ENCODE peak calls at places on chromosomes 6 and 20, in five cellular contexts. X is esophagus squamous epithelium; I is colonic mucosa; H is heart right ventricle; U is CD8-positive, alpha-beta T cell. K is an unnamed sample.

GRCh38 chr20:36591281-36591680 is 14.3 kb upstream of the RAB5IF start:
- DNase-seq in X (no peak), I (no peak), H (no peak), U (no peak), K (no peak)

GRCh38 chr6:16681260-16681873 is 79.9 kb downstream of the ATXN1 start:
- DNase-seq in X (no peak), I (no peak), H (no peak), U (no peak), K (no peak)

GRCh38 chr6:109095036-109095820 is at the start of gene CEP57L1:
- DNase-seq in X (peak; percentile 85), I (peak; percentile 98), H (peak; percentile 98), U (peak; percentile 91), K (peak; percentile 96)

GRCh38 chr20:58906894-58907293 is 54.4 kb downstream of the GNAS start:
- DNase-seq in X (no peak), I (no peak), H (no peak), U (no peak), K (no peak)

GRCh38 chr6:112882381-112882780 is 535.3 kb downstream of the RFPL4B start:
- DNase-seq in X (no peak), I (no peak), H (no peak), U (no peak), K (no peak)

GRCh38 chr20:48826883-48827771 is 672 bp downstream of the PREX1 start:
- DNase-seq in X (no peak), I (no peak), H (peak; percentile 37), U (peak; percentile 41), K (peak; percentile 16)

GRCh38 chr6:10014561-10014960 is 400.3 kb downstream of the TFAP2A start:
- DNase-seq in X (no peak), I (no peak), H (no peak), U (no peak), K (no peak)

GRCh38 chr6:105432797-105433196 is 29.9 kb upstream of the PREP start:
- DNase-seq in X (no peak), I (no peak), H (no peak), U (no peak), K (no peak)

GRCh38 chr6:3956054-3956453 is 106.9 kb downstream of the FAM50B start:
- DNase-seq in X (no peak), I (no peak), H (no peak), U (no peak), K (no peak)

GRCh38 chr6:158625881-158626305 is 18.6 kb downstream of the DYNLT1 start:
- DNase-seq in X (no peak), I (peak; percentile 11), H (no peak), U (no peak), K (no peak)

GRCh38 chr20:54649511-54649962 is 174.1 kb downstream of the DOK5 start:
- DNase-seq in X (no peak), I (peak; percentile 83), H (peak; percentile 65), U (peak; percentile 53), K (peak; percentile 15)

GRCh38 chr20:48079028-48079427 is 293.7 kb upstream of the SULF2 start:
- DNase-seq in X (no peak), I (no peak), H (no peak), U (no peak), K (no peak)

GRCh38 chr20:39935921-39936320 is 753.1 kb downstream of the MAFB start:
- DNase-seq in X (no peak), I (no peak), H (no peak), U (no peak), K (no peak)

GRCh38 chr20:62365814-62366369 is 1.2 kb downstream of the LAMA5 start:
- DNase-seq in X (no peak), I (no peak), H (no peak), U (no peak), K (no peak)

GRCh38 chr20:48776306-48776705 is 51.5 kb downstream of the PREX1 start:
- DNase-seq in X (no peak), I (no peak), H (no peak), U (no peak), K (no peak)

GRCh38 chr6:123329337-123329736 is 307.4 kb downstream of the TRDN start:
- DNase-seq in X (no peak), I (no peak), H (no peak), U (no peak), K (no peak)

GRCh38 chr6:30730611-30731435 is 10.7 kb downstream of the TUBB start:
- DNase-seq in X (no peak), I (peak; percentile 86), H (peak; percentile 70), U (peak; percentile 86), K (peak; percentile 73)

GRCh38 chr6:106619223-106619622 is 10.1 kb downstream of the RTN4IP1 start:
- DNase-seq in X (no peak), I (no peak), H (no peak), U (no peak), K (no peak)

GRCh38 chr6:95431637-95432228 is 145.6 kb upstream of the MANEA start:
- DNase-seq in X (no peak), I (peak; percentile 30), H (no peak), U (peak; percentile 26), K (peak; percentile 53)

GRCh38 chr6:98769546-98769945 is 64.8 kb upstream of the POU3F2 start:
- DNase-seq in X (no peak), I (peak; percentile 19), H (no peak), U (peak; percentile 5), K (peak; percentile 41)

GRCh38 chr20:6122873-6123649 is at the start of gene FERMT1:
- DNase-seq in X (no peak), I (peak; percentile 89), H (peak; percentile 63), U (no peak), K (peak; percentile 19)

DNA sequence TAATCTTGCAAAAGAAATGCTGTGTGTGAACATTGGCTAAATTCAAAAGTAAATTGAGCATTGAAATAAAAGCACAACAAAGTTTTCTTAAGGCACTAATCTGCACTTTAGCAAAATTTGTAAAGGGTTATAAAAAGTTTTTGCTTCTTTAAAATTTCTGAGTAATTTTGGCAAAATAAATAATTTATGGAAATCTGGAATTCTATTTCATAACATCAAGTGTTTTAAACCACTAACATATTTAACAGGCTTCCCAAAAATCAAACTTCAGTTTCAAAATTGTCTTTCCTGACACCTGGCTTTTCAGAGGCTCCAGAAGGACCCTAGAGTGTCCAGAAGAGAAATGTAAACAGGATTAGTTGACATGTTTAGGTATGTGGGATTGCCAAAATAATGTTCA is 4.5 kb upstream of the RNGTT start:
- DNase-seq in X (no peak), I (no peak), H (no peak), U (no peak), K (no peak)
- H3K9me3 ChIP-seq in X (no peaks in the 10 kb centered on the region), I (no peaks in the 10 kb centered on the region), H (peaks cover 29% of the 10 kb centered on the region), U (no peaks in the 10 kb centered on the region), K (no peaks in the 10 kb centered on the region)

GRCh38 chr6:71123051-71123450 is 165.6 kb upstream of the OGFRL1 start:
- DNase-seq in X (no peak), I (no peak), H (no peak), U (no peak), K (no peak)
- H3K9me3 ChIP-seq in X (no peaks in the 10 kb centered on the region), I (no peaks in the 10 kb centered on the region), H (peaks cover 36% of the 10 kb centered on the region), U (no peaks in the 10 kb centered on the region), K (no peaks in the 10 kb centered on the region)

GRCh38 chr6:151340206-151340978 is 51.0 kb downstream of the ZBTB2 start:
- DNase-seq in X (no peak), I (no peak), H (no peak), U (no peak), K (no peak)
- H3K9me3 ChIP-seq in X (no peaks in the 10 kb centered on the region), I (no peaks in the 10 kb centered on the region), H (peaks cover 3% of the 10 kb centered on the region), U (no peaks in the 10 kb centered on the region), K (no peaks in the 10 kb centered on the region)

GRCh38 chr6:110522427-110522826 is 46.0 kb upstream of the SLC22A16 start:
- DNase-seq in X (no peak), I (no peak), H (no peak), U (no peak), K (no peak)
- H3K9me3 ChIP-seq in X (no peaks in the 10 kb centered on the region), I (no peaks in the 10 kb centered on the region), H (no peaks in the 10 kb centered on the region), U (no peaks in the 10 kb centered on the region), K (no peaks in the 10 kb centered on the region)

DNA sequence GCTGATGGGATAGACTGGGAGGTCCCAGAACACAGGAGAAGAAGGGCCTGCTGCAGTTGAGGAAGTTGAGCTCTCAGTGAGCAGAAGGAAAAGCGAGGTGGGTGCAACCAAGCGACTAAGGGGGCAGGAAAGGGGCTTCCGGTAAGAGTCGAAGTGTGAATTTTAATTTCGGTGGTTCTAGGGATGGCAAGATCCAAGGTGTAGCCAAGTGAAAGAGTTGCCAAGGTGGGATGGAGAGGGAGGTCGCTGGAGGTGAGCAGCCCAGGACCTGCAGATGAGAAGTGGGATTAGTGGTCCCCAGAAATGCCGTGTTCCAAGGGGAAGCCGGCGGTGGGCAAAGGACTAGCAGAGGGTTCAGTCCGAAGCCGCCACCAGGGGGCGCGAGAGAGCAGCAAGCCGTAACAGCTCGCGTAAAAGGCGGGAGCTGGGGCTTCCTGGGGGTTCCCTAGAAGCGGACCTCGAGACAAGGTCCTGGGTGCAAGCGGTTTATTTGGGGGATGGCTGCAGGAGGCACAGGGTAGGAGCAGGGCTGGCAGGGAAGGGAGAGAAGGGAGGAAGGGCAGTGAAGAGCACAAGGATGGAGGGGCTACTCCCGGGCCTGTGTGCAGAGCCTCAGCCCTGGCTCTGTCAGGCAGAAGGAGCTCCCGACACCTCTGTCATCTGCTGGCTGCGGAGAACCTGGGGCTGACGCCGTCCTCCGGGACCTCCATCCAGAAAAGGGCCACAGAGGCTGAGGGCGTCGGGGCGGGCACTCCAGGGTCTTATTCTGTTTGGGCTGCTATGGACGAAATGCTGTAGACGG is 103.6 kb downstream of the PAX1 start:
- DNase-seq in X (no peak), I (peak; percentile 41), H (peak; percentile 53), U (peak; percentile 13), K (peak; percentile 11)
- H3K9me3 ChIP-seq in X (no peaks in the 10 kb centered on the region), I (no peaks in the 10 kb centered on the region), H (no peaks in the 10 kb centered on the region), U (no peaks in the 10 kb centered on the region), K (no peaks in the 10 kb centered on the region)

DNA sequence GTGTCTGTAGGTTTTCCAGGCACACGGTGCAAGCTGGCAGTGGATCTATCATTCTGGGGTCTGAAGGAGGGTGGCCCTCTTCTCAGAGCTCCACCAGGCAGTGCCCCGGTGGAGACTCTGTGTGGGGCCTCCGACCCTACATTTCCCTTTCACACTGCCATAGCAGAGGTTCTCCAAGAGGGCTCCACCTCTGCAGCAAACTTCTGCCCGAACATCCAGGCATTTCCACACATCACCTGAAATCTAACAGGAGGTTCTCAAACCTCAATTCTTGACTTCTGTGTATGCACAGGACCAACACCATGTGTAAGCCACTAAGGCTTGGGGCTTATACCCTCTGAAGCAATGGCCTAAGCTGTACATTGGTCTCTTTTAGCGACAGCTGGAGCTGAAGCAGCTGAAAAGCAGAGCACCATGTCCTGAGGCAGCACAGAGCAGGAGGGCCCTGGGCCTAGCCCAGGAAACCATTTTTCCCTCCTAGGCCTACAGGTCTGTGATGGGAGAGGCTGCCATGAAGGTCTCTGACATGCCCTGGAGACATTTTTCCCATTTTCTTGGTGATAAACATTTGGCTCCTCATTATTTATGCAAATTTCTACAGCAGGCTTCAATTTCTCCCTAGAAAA is 253.3 kb downstream of the ERMARD start:
- DNase-seq in X (no peak), I (no peak), H (no peak), U (no peak), K (no peak)
- H3K9me3 ChIP-seq in X (peaks cover 12% of the 10 kb centered on the region), I (no peaks in the 10 kb centered on the region), H (peaks cover 13% of the 10 kb centered on the region), U (no peaks in the 10 kb centered on the region), K (peaks cover 17% of the 10 kb centered on the region)

GRCh38 chr6:148671085-148671484 is 75.7 kb upstream of the UST start:
- DNase-seq in X (no peak), I (no peak), H (no peak), U (no peak), K (no peak)
- H3K9me3 ChIP-seq in X (peaks cover 4% of the 10 kb centered on the region), I (no peaks in the 10 kb centered on the region), H (peaks cover 59% of the 10 kb centered on the region), U (no peaks in the 10 kb centered on the region), K (peaks cover 35% of the 10 kb centered on the region)

DNA sequence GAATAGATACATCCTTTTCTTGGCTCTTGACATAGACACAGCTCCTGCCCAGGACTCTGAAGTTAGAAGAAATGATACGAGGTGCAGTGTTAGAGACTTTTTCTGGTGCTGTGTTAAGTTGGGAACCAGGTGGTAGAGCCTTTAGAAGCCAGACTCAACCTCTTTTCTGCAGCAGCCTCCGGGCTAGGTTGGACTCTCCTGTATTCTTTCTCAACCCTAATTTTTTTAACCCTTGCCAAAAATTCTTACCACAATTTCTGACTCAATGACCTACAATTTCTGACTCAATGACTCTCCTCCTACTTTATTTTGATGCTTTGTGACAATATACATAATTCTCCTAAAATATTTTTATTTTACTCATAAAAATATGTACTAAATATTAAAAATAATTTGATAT is 127.4 kb upstream of the PRL start:
- DNase-seq in X (no peak), I (no peak), H (no peak), U (no peak), K (no peak)
- H3K9me3 ChIP-seq in X (peaks cover 4% of the 10 kb centered on the region), I (no peaks in the 10 kb centered on the region), H (peaks cover 17% of the 10 kb centered on the region), U (no peaks in the 10 kb centered on the region), K (peaks cover 2% of the 10 kb centered on the region)

K was measured in CD4-positive, CD25-positive, alpha-beta regulatory T cell.